ENCODE peak calls at places on chromosomes 6 and 20, in four cellular contexts. Q, H, M and L are unnamed samples. For H3K79me2, the result is how much of the 10 kb centered on the place peaks cover.

GRCh38 chr20:5220334-5221077 is 93.7 kb downstream of the CDS2 start:
- DNase-seq in Q (no peak), H (no peak), M (no peak), L (no peak)

GRCh38 chr6:22600059-22600458 is 30.7 kb downstream of the HDGFL1 start:
- DNase-seq in Q (no peak), H (no peak), M (no peak), L (no peak)

GRCh38 chr6:26249959-26250805 is 114.8 kb upstream of the BTN3A2 start:
- DNase-seq in Q (peak), H (peak), M (peak), L (peak)

GRCh38 chr6:158539363-158539762 is 20.5 kb upstream of the TMEM181 start:
- DNase-seq in Q (peak), H (no peak), M (no peak), L (no peak)

GRCh38 chr20:18092890-18093289 is 35.2 kb upstream of the OVOL2 start:
- DNase-seq in Q (peak), H (peak), M (peak), L (peak)

GRCh38 chr6:53833147-53833546 is 38.3 kb downstream of the LRRC1 start:
- DNase-seq in Q (no peak), H (no peak), M (no peak), L (no peak)

GRCh38 chr6:31304683-31305082 is 32.8 kb upstream of the HLA-C start:
- DNase-seq in Q (no peak), H (no peak), M (no peak), L (no peak)

GRCh38 chr6:113586413-113586812 is 270.7 kb upstream of the MARCKS start:
- DNase-seq in Q (no peak), H (no peak), M (no peak), L (no peak)

GRCh38 chr20:51013577-51014330 is 9.2 kb downstream of the KCNG1 start:
- DNase-seq in Q (no peak), H (no peak), M (no peak), L (no peak)

GRCh38 chr6:45081634-45082033 is 246.5 kb upstream of the RUNX2 start:
- DNase-seq in Q (no peak), H (no peak), M (no peak), L (no peak)

GRCh38 chr6:92701425-92702096 is 717.8 kb downstream of the EPHA7 start:
- DNase-seq in Q (no peak), H (no peak), M (no peak), L (no peak)

GRCh38 chr6:61809004-61809595 is 476.9 kb downstream of the KHDRBS2 start:
- DNase-seq in Q (no peak), H (no peak), M (no peak), L (peak)

GRCh38 chr20:58878399-58878798 is 25.9 kb downstream of the GNAS start:
- DNase-seq in Q (no peak), H (no peak), M (no peak), L (no peak)

GRCh38 chr6:83707829-83708545 is 914 bp downstream of the SNAP91 start:
- DNase-seq in Q (peak), H (no peak), M (peak), L (peak)

GRCh38 chr20:22303523-22303922 is 280.8 kb downstream of the FOXA2 start:
- DNase-seq in Q (no peak), H (no peak), M (no peak), L (peak)

GRCh38 chr6:28281288-28282064 is at the start of gene PGBD1:
- DNase-seq in Q (peak), H (peak), M (peak), L (peak)

GRCh38 chr6:28274888-28275287 is 6.5 kb upstream of the PGBD1 start:
- DNase-seq in Q (no peak), H (no peak), M (no peak), L (no peak)

GRCh38 chr6:28282923-28283322 is 1.6 kb downstream of the PGBD1 start:
- DNase-seq in Q (no peak), H (no peak), M (no peak), L (no peak)

GRCh38 chr6:28277746-28278145 is 3.6 kb upstream of the PGBD1 start:
- DNase-seq in Q (no peak), H (no peak), M (no peak), L (no peak)

GRCh38 chr6:28280595-28281287 is 631 bp upstream of the PGBD1 start:
- DNase-seq in Q (no peak), H (no peak), M (no peak), L (no peak)
- H3K23ac ChIP-seq in Q (no peak), H (no peak), M (no peak), L (no peak)

GRCh38 chr6:41936073-41936837 is 5.4 kb downstream of the CCND3 start:
- DNase-seq in Q (peak), H (peak), M (peak), L (peak)

GRCh38 chr6:41935190-41935569 is 6.4 kb downstream of the CCND3 start:
- DNase-seq in Q (no peak), H (no peak), M (no peak), L (no peak)

GRCh38 chr6:41937472-41937871 is 4.1 kb downstream of the CCND3 start:
- DNase-seq in Q (no peak), H (no peak), M (no peak), L (no peak)

GRCh38 chr6:41934278-41935189 is 7.1 kb downstream of the CCND3 start:
- DNase-seq in Q (no peak), H (no peak), M (no peak), L (peak)

DNA sequence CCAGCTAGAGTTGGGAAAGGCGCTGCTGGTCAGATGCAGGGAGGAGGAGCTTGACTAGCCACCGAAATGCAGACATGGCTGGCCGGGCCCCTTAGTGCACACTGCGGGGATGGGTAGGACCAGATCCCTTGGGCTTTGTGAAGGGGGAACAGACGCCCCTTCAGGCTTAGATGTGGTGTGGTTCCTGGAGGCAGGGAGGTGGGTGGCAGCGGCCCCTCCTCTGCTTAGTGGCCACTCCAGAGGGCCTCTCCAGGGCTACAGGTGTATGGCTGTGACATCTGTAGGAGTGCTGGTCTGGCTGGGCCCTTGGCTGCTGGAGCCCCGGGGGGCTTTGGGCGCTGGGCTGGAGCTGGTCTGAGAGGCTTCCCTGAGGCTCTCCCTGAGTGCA is 5.9 kb downstream of the CCND3 start:
- DNase-seq in Q (peak), H (no peak), M (peak), L (no peak)
- H3K79me2 ChIP-seq in Q (under half), H (under half), M (under half), L (under half)

GRCh38 chr20:32028647-32029372 is 18.6 kb downstream of the CCM2L start:
- DNase-seq in Q (peak), H (no peak), M (no peak), L (no peak)
- H3K23ac ChIP-seq in Q (no peak), H (no peak), M (no peak), L (no peak)

GRCh38 chr6:85612690-85613474 is 19.2 kb upstream of the SNX14 start:
- DNase-seq in Q (no peak), H (no peak), M (no peak), L (no peak)

GRCh38 chr6:85614780-85615179 is 21.1 kb upstream of the SNX14 start:
- DNase-seq in Q (no peak), H (no peak), M (no peak), L (no peak)

DNA sequence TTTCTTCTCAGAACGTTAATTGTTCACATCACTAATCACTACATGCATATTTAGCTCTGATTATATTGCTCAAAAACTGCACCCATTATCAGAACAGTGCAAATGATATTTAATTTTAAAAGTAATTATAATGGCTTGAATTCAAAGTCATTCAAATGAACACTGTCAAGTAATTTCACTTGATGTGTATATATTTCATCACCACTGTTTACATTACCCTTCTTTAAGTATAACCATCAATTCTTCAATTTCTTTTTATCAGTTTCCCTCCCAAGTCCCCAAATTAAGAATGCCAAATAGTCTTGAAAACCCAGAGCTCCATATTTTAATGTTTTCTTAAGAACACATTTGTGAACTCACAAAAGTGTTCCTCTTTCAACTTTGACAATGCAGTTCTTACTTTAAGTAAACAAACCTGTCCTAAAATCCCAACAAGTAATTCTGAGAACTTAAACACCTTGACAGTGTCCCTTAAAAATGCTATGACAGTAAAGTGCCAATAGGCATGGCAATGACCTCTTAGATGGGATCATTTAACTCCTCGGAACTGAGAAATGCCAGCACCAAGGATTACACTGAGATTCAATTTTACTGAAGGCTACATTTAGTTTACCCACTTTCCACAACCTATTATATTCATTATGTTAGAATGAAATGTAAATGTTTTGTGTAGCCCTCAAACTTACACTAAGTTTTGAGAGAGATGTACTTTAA is 16.7 kb upstream of the SNX14 start:
- DNase-seq in Q (no peak), H (no peak), M (no peak), L (no peak)
- H3K79me2 ChIP-seq in Q (under half), H (under half), M (under half), L (under half)